ENCODE peak calls at places on chromosomes 16 and 17, in five cellular contexts. U is tibial artery, P is lower lobe of right lung, F is breast epithelium, D is spleen. L is an unnamed sample. For H3K27me3, the result is how much of the 10 kb centered on the place peaks cover.

GRCh38 chr17:32483451-32484019 is 3.3 kb upstream of the CDK5R1 start:
- DNase-seq in F (no peak), D (peak), P (peak), U (peak), L (peak)

GRCh38 chr16:50692999-50693781 is at the start of gene NOD2:
- DNase-seq in D (peak), P (no peak), F (no peak), U (peak), L (peak)

GRCh38 chr17:66507982-66508760 is 205.8 kb downstream of the PRKCA start:
- DNase-seq in F (no peak), P (no peak), D (no peak), U (no peak), L (no peak)

GRCh38 chr17:79748296-79749099 is 17.8 kb downstream of the ENPP7 start:
- DNase-seq in D (no peak), U (no peak), P (no peak), F (no peak), L (no peak)

GRCh38 chr16:11407047-11407982 is 62.1 kb downstream of the RMI2 start:
- DNase-seq in F (peak), P (no peak), U (peak), D (no peak), L (peak)

GRCh38 chr17:63984651-63985386 is 12.1 kb upstream of the SCN4A start:
- DNase-seq in U (no peak), F (no peak), D (no peak), P (no peak), L (peak)

GRCh38 chr17:40819528-40820125 is 2.8 kb downstream of the KRT10 start:
- DNase-seq in F (no peak), D (no peak), U (no peak), P (no peak), L (peak)

GRCh38 chr17:17511971-17512858 is 16.0 kb upstream of the RASD1 start:
- DNase-seq in F (peak), D (peak), P (peak), U (no peak), L (peak)

GRCh38 chr16:28549301-28549899 is 4.3 kb upstream of the SGF29 start:
- DNase-seq in U (no peak), D (no peak), P (no peak), F (no peak), L (peak)

GRCh38 chr16:10584956-10585561 is 4.7 kb upstream of the EMP2 start:
- DNase-seq in D (no peak), F (no peak), U (no peak), P (no peak), L (no peak)

GRCh38 chr16:12296991-12297390 is 320.5 kb downstream of the SNX29 start:
- DNase-seq in P (no peak), U (no peak), F (no peak), D (no peak), L (no peak)

GRCh38 chr17:33494156-33494555 is 201.1 kb upstream of the ASIC2 start:
- DNase-seq in P (no peak), F (no peak), U (no peak), D (no peak), L (peak)
- H3K27ac ChIP-seq in P (no peak), F (no peak), U (no peak), D (no peak), L (no peak)

DNA sequence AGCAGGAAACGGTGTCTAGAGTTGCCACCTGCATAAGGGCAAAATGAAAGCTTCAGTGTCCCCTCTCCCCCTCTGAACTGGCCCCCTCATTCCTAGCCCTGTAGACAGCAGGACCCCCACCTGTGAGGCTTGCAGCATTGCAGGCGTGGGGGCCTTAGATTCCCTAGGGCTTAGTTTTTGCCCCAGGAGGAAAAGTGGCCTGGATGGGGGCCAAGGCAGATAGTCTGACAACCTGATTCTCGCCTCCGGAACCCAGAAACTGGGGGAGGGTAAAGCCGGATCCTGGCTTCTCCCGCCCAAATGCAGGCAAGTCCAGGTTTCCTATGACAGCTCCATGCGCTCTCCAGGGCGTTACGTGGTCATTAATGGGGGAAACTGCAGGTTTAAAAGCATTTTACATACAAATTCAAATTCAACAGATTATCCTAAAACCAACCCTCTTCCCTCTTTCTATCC is 651 bp upstream of the HOXB6 start:
- DNase-seq in P (no peak), D (peak), U (no peak), F (no peak), L (no peak)
- H3K27me3 ChIP-seq in P (half or more), D (half or more), U (under half), F (under half), L (under half)

GRCh38 chr16:15575293-15576049 is 67.5 kb downstream of the MARF1 start:
- DNase-seq in D (no peak), F (no peak), U (no peak), P (no peak), L (no peak)
- H3K27ac ChIP-seq in D (no peak), F (peak), U (no peak), P (no peak), L (no peak)

GRCh38 chr17:82948957-82949356 is 109.1 kb upstream of the ZNF750 start:
- DNase-seq in F (no peak), P (peak), D (no peak), U (peak), L (no peak)
- H3K27me3 ChIP-seq in F (under half), P (under half), D (under half), U (under half), L (under half)

GRCh38 chr16:2596747-2597559 is 59.1 kb downstream of the PDPK1 start:
- DNase-seq in P (peak), F (peak), U (no peak), D (peak), L (no peak)
- H3K27ac ChIP-seq in P (no peak), F (no peak), U (no peak), D (no peak), L (no peak)

GRCh38 chr17:48733632-48734327 is 5.2 kb upstream of the HOXB13 start:
- DNase-seq in D (no peak), F (no peak), U (peak), P (no peak), L (no peak)

GRCh38 chr17:48737330-48738043 is 8.9 kb upstream of the HOXB13 start:
- DNase-seq in D (no peak), P (no peak), F (no peak), U (peak), L (no peak)

GRCh38 chr17:48732688-48733629 is 4.4 kb upstream of the HOXB13 start:
- DNase-seq in P (no peak), U (peak), F (no peak), D (no peak), L (no peak)

GRCh38 chr17:48735057-48735341 is 6.4 kb upstream of the HOXB13 start:
- DNase-seq in D (no peak), F (no peak), P (no peak), U (no peak), L (no peak)

DNA sequence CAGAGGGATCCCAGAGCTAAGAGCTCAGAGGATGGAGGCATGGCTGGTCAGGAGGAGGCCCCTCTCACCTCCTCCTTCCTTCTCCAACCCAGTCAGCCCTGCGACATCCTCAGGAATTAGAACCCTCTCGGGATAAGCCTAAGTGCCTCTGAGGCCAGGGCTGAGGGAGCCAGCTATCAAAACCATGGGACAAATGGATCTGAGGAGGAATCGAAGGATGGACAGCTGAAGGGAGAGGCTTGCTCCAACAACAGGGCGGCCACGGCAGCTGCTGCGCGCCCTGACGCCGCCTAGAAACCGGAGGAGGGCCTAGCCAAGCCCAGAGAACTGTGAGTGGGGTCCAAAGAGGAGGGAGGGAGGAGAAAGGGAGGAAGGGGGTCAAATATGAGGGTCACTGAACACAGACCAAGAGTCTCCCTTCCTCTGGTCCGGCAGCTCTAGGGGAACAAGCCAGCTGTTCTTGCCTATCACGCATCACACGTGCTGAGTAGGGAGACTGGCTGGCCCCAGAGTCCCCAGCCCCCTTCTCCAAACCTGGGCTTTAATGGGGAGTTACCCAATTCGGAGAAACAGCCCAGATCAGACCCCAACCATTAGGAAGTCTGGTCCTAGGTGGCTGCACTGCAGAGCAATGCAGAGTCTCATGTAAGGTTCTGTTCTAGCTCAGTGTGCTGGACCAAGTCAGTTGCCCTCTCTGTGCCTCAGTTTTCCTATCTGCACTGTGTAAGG is 5.9 kb upstream of the HOXB13 start:
- DNase-seq in D (no peak), F (no peak), P (no peak), U (no peak), L (no peak)
- H3K27me3 ChIP-seq in D (half or more), F (under half), P (half or more), U (under half), L (half or more)

GRCh38 chr16:64865037-64865696 is 256.7 kb downstream of the CDH11 start:
- DNase-seq in P (no peak), D (no peak), F (no peak), U (no peak), L (no peak)

GRCh38 chr16:64866026-64866425 is 255.8 kb downstream of the CDH11 start:
- DNase-seq in P (no peak), D (no peak), U (no peak), F (no peak), L (no peak)

DNA sequence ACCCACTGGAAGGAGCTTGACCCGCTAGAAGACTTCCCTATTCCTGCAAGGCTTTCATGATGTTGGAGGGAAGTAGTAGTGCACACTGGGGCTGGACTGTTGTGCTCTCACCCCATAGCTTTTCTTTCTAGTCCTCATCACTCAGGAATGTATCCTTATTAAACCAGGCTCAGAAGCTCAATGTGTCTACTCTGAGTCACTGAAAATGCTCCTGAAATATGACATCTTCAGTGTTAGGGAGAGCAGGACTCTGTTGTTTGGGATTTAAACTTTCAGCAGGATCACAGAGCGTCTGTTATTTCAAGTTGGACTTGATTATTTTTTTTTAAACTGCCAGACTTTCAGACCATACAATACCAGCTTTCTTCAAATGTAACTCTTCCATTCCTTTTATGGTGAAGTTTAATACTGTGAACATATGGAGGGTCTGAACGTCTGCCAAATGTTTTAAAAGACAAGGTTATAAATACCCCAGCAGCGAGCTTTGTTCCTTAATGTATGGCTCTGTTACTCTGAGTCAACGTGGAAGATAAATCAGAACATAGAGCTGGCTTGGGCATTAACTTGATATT is 257.5 kb downstream of the CDH11 start:
- DNase-seq in U (no peak), P (no peak), F (no peak), D (no peak), L (no peak)
- H3K27ac ChIP-seq in U (no peak), P (no peak), F (no peak), D (no peak), L (no peak)

L was measured in adrenal gland.